ENCODE peak calls at places on chromosomes 4 and X, in seven cellular contexts. A is AG09309; Y is CD8-positive, alpha-beta T cell; U is NB4; B is fibroblast of pulmonary artery; E is Calu3; H is progenitor cell of endocrine pancreas. Z is an unnamed sample.
A peak's percentile ranks its signal among the peaks of the same experiment; 100 is the strongest.

GRCh38 chr4:52358855-52359254 is 300.2 kb downstream of the USP46 start:
- DNase-seq in A (no peak), H (no peak), E (no peak), U (no peak), Y (no peak), B (no peak), Z (no peak)

GRCh38 chrX:78923198-78924015 is 21.8 kb upstream of the P2RY10 start:
- DNase-seq in E (no peak), B (no peak), A (no peak), U (no peak), Y (no peak), H (no peak), Z (no peak)

GRCh38 chrX:153908219-153908875 is 3.9 kb downstream of the AVPR2 start:
- DNase-seq in Y (no peak), A (no peak), B (no peak), E (no peak), U (no peak), H (no peak), Z (no peak)

GRCh38 chr4:82678046-82678445 is 116.3 kb upstream of the TMEM150C start:
- DNase-seq in U (no peak), H (no peak), Y (no peak), A (peak; percentile 32), E (no peak), B (peak; percentile 41), Z (no peak)

GRCh38 chr4:124420166-124420695 is 292.3 kb downstream of the ANKRD50 start:
- DNase-seq in A (no peak), B (no peak), E (no peak), Y (no peak), H (no peak), U (no peak), Z (no peak)

GRCh38 chr4:26452565-26453531 is 37.4 kb downstream of the CCKAR start:
- DNase-seq in U (no peak), E (no peak), B (no peak), H (peak; percentile 60), Y (no peak), A (no peak), Z (no peak)

GRCh38 chr4:77500801-77501200 is 104.8 kb upstream of the CXCL13 start:
- DNase-seq in A (no peak), U (no peak), B (peak; percentile 3), E (no peak), H (no peak), Y (no peak), Z (no peak)

GRCh38 chr4:75916091-75916661 is 13.9 kb upstream of the PPEF2 start:
- DNase-seq in E (peak; percentile 32), B (peak; percentile 65), U (peak; percentile 55), H (no peak), Y (no peak), A (no peak), Z (no peak)

GRCh38 chr4:4226606-4227438 is at the start of gene OTOP1:
- DNase-seq in E (no peak), U (no peak), H (no peak), B (no peak), A (no peak), Y (no peak), Z (no peak)

GRCh38 chr4:183284965-183285364 is 35.1 kb downstream of the CLDN22 start:
- DNase-seq in E (no peak), U (no peak), H (no peak), Y (no peak), A (peak; percentile 40), B (no peak), Z (no peak)

GRCh38 chr4:176443117-176443516 is 123.4 kb downstream of the SPCS3 start:
- DNase-seq in H (no peak), E (peak; percentile 25), Y (no peak), A (peak; percentile 93), B (peak; percentile 86), U (no peak), Z (no peak)

GRCh38 chr4:155807021-155807420 is 48.2 kb downstream of the GUCY1B1 start:
- DNase-seq in U (no peak), Y (no peak), B (peak; percentile 23), A (peak; percentile 54), E (no peak), H (no peak), Z (no peak)

GRCh38 chr4:153988446-153988845 is 199.6 kb upstream of the SFRP2 start:
- DNase-seq in U (no peak), A (no peak), B (peak; percentile 52), E (no peak), Y (no peak), H (no peak), Z (no peak)

GRCh38 chrX:63506320-63506719 is 155.2 kb upstream of the SPIN4 start:
- DNase-seq in B (peak; percentile 64), U (peak; percentile 55), E (no peak), A (no peak), Y (no peak), H (no peak), Z (no peak)

GRCh38 chr4:87057835-87058234 is 123.0 kb downstream of the AFF1 start:
- DNase-seq in A (no peak), U (no peak), E (no peak), H (no peak), Y (no peak), B (no peak), Z (no peak)

GRCh38 chr4:151665442-151666127 is 95.2 kb downstream of the GATB start:
- DNase-seq in B (no peak), A (no peak), H (no peak), U (no peak), E (no peak), Y (no peak), Z (no peak)

GRCh38 chr4:8580321-8581093 is at the start of gene GPR78:
- DNase-seq in B (peak; percentile 56), U (peak; percentile 65), A (no peak), H (peak; percentile 94), E (peak; percentile 68), Y (no peak), Z (no peak)

GRCh38 chr4:127936974-127937373 is 28.0 kb downstream of the MFSD8 start:
- DNase-seq in A (peak; percentile 14), B (peak; percentile 48), Y (no peak), U (no peak), H (no peak), E (no peak), Z (no peak)

GRCh38 chrX:74232859-74233258 is 71.1 kb upstream of the ZCCHC13 start:
- DNase-seq in H (no peak), A (no peak), E (peak; percentile 32), U (no peak), Y (no peak), B (peak; percentile 50), Z (no peak)

GRCh38 chrX:108537005-108537404 is 97.4 kb downstream of the COL4A5 start:
- DNase-seq in U (peak; percentile 27), Y (no peak), E (peak; percentile 33), A (no peak), B (peak; percentile 67), H (no peak), Z (no peak)

GRCh38 chrX:43861750-43862149 is 20.5 kb downstream of the MAOB start:
- DNase-seq in A (no peak), U (no peak), E (peak; percentile 52), H (no peak), Y (no peak), B (no peak), Z (no peak)

GRCh38 chrX:1468250-1468772 is 15.6 kb upstream of the ASMTL start:
- DNase-seq in B (peak; percentile 9), A (peak; percentile 31), U (peak; percentile 92), H (peak; percentile 4), E (peak; percentile 37), Y (peak; percentile 59), Z (no peak)

GRCh38 chrX:113594504-113594903 is 753.9 kb upstream of the AMOT start:
- DNase-seq in U (no peak), B (no peak), A (no peak), Y (no peak), H (no peak), E (no peak), Z (no peak)

GRCh38 chr4:76458829-76459228 is 23.8 kb downstream of the SHROOM3 start:
- DNase-seq in H (no peak), E (no peak), A (no peak), U (no peak), B (no peak), Y (no peak), Z (no peak)

GRCh38 chr4:184170996-184171395 is 46.7 kb downstream of the ENPP6 start:
- DNase-seq in Y (no peak), U (no peak), E (no peak), H (no peak), A (peak; percentile 7), B (peak; percentile 8), Z (no peak)

GRCh38 chrX:115021121-115021520 is 3.7 kb upstream of the IL13RA2 start:
- DNase-seq in U (no peak), B (peak; percentile 53), A (no peak), Y (no peak), E (no peak), H (no peak), Z (no peak)

GRCh38 chrX:115013705-115014104 is 3.7 kb downstream of the IL13RA2 start:
- DNase-seq in E (no peak), A (no peak), U (no peak), H (no peak), B (peak; percentile 79), Y (no peak), Z (no peak)

GRCh38 chrX:115018944-115019343 is 1.5 kb upstream of the IL13RA2 start:
- DNase-seq in U (no peak), A (no peak), E (no peak), B (no peak), H (no peak), Y (no peak), Z (no peak)

GRCh38 chrX:115017455-115017854 is at the start of gene IL13RA2:
- DNase-seq in Y (no peak), A (no peak), U (no peak), B (peak; percentile 51), H (no peak), E (no peak), Z (no peak)

GRCh38 chrX:115018040-115018647 is 728 bp upstream of the IL13RA2 start:
- DNase-seq in E (peak; percentile 11), U (peak; percentile 8), B (peak; percentile 29), H (no peak), A (no peak), Y (no peak), Z (no peak)
- TF ChIP-seq CTCF in E (peak; percentile 5), U (no peak), B (peak; percentile 15), H (peak; percentile 63), A (no peak), Y (no peak), Z (peak; percentile 9)

GRCh38 chrX:150599226-150599625 is 30.8 kb downstream of the MTM1 start:
- DNase-seq in B (no peak), U (no peak), A (no peak), E (no peak), Y (no peak), H (no peak), Z (no peak)
- TF ChIP-seq CTCF in B (no peak), U (no peak), A (no peak), E (no peak), Y (no peak), H (no peak), Z (no peak)

DNA sequence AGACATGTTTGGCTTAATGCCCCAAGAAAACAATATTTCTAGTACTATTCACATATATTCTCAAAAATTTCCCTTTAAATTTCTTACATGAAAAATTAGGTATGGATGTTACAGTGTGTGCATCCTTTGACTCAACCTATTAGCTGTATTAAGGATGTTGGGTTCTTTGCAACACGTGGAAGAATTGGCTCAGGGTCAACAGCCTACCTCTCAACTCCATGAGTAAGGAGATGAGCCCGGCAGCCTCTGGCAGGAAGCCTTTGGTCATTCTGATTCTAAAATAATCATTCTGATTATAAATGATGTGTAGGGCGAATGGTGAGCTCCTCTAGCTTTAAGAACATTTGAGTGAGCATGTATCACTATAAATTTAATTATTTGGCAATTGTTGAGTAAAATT is 148.0 kb upstream of the WDFY3 start:
- DNase-seq in B (no peak), U (no peak), H (no peak), A (no peak), Y (no peak), E (no peak), Z (no peak)
- TF ChIP-seq CTCF in B (no peak), U (no peak), H (no peak), A (no peak), Y (no peak), E (no peak), Z (no peak)

GRCh38 chrX:8323356-8323755 is 141.3 kb upstream of the VCX3B start:
- DNase-seq in A (no peak), Y (no peak), B (no peak), E (no peak), U (peak; percentile 16), H (no peak), Z (no peak)
- TF ChIP-seq CTCF in A (no peak), Y (no peak), B (no peak), E (no peak), U (peak; percentile 45), H (no peak), Z (no peak)